ENCODE peak calls at places on chromosomes 5 and 9, in nine cellular contexts. S is pancreas; Z is colonic mucosa; R is naive thymus-derived CD4-positive, alpha-beta T cell; C is CD4-positive, CD25-positive, alpha-beta regulatory T cell; N is sigmoid colon; P is WERI-Rb-1; D is body of pancreas; B is cardiac muscle cell. I is an unnamed sample.

GRCh38 chr9:136629879-136630661 is 32.6 kb upstream of the EGFL7 start:
- DNase-seq in S (peak; percentile 54), Z (peak; percentile 77), R (peak; percentile 68), C (peak; percentile 48), N (no peak), P (peak; percentile 88), D (peak; percentile 69), B (peak; percentile 80), I (peak; percentile 34)

GRCh38 chr9:13278368-13279246 is 885 bp downstream of the MPDZ start:
- DNase-seq in S (peak; percentile 20), Z (peak; percentile 20), R (no peak), C (no peak), N (peak; percentile 88), P (peak; percentile 20), D (peak; percentile 22), B (peak; percentile 63), I (no peak)

GRCh38 chr9:13717356-13718057 is 438.0 kb upstream of the MPDZ start:
- DNase-seq in S (no peak), Z (no peak), R (no peak), C (no peak), N (no peak), P (no peak), D (no peak), B (no peak), I (no peak)

GRCh38 chr5:90940227-90940995 is 381.8 kb downstream of the ADGRV1 start:
- DNase-seq in S (no peak), Z (peak; percentile 81), R (peak; percentile 70), C (peak; percentile 61), N (no peak), P (peak; percentile 20), D (peak; percentile 6), B (peak; percentile 65), I (no peak)

GRCh38 chr5:75668348-75668895 is 48.8 kb downstream of the POC5 start:
- DNase-seq in S (no peak), Z (no peak), R (no peak), C (no peak), N (no peak), P (no peak), D (no peak), B (no peak), I (no peak)

GRCh38 chr5:56498759-56499395 is 265.7 kb upstream of the ANKRD55 start:
- DNase-seq in S (no peak), Z (no peak), R (no peak), C (no peak), N (no peak), P (no peak), D (no peak), B (no peak), I (no peak)

GRCh38 chr9:95131023-95131943 is 186.2 kb downstream of the FANCC start:
- DNase-seq in S (peak; percentile 61), Z (peak; percentile 82), R (peak; percentile 34), C (peak; percentile 56), N (peak; percentile 84), P (peak; percentile 84), D (peak; percentile 73), B (peak; percentile 82), I (peak; percentile 38)

GRCh38 chr5:72920690-72921089 is 35.2 kb upstream of the FCHO2 start:
- DNase-seq in S (no peak), Z (no peak), R (peak; percentile 1), C (peak; percentile 23), N (no peak), P (no peak), D (no peak), B (no peak), I (no peak)

GRCh38 chr9:114968710-114969109 is 38.3 kb upstream of the TNFSF8 start:
- DNase-seq in S (no peak), Z (no peak), R (no peak), C (no peak), N (no peak), P (peak; percentile 16), D (peak; percentile 7), B (no peak), I (no peak)

GRCh38 chr9:72979405-72980100 is 26.7 kb upstream of the ALDH1A1 start:
- DNase-seq in S (no peak), Z (no peak), R (no peak), C (no peak), N (no peak), P (no peak), D (no peak), B (no peak), I (no peak)

GRCh38 chr9:36101916-36102741 is 34.4 kb upstream of the GLIPR2 start:
- DNase-seq in S (no peak), Z (no peak), R (no peak), C (no peak), N (no peak), P (no peak), D (peak; percentile 19), B (no peak), I (no peak)

GRCh38 chr5:146659961-146660360 is 144.0 kb upstream of the GPR151 start:
- DNase-seq in S (no peak), Z (no peak), R (no peak), C (no peak), N (no peak), P (no peak), D (no peak), B (no peak), I (no peak)

GRCh38 chr5:65482280-65482726 is 583 bp upstream of the ADAMTS6 start:
- DNase-seq in S (no peak), Z (no peak), R (no peak), C (peak; percentile 42), N (no peak), P (no peak), D (no peak), B (peak; percentile 25), I (no peak)

GRCh38 chr5:91283899-91284298 is 99.2 kb downstream of the ARRDC3 start:
- DNase-seq in S (no peak), Z (no peak), R (no peak), C (no peak), N (no peak), P (no peak), D (peak; percentile 20), B (no peak), I (no peak)

GRCh38 chr5:89374818-89375521 is 492.0 kb upstream of the MEF2C start:
- DNase-seq in S (no peak), Z (peak; percentile 20), R (no peak), C (no peak), N (no peak), P (no peak), D (no peak), B (no peak), I (no peak)

GRCh38 chr5:88690619-88691560 is 192.1 kb downstream of the MEF2C start:
- DNase-seq in S (peak; percentile 44), Z (peak; percentile 70), R (peak; percentile 71), C (peak; percentile 71), N (peak; percentile 82), P (peak; percentile 57), D (peak; percentile 70), B (peak; percentile 83), I (peak; percentile 41)

GRCh38 chr9:88237454-88238280 is 99.4 kb upstream of the SPATA31C2 start:
- DNase-seq in S (no peak), Z (no peak), R (peak; percentile 0), C (peak; percentile 1), N (no peak), P (no peak), D (no peak), B (no peak), I (no peak)

GRCh38 chr9:134556531-134557068 is 85.0 kb upstream of the COL5A1 start:
- DNase-seq in S (no peak), Z (no peak), R (no peak), C (no peak), N (peak; percentile 64), P (no peak), D (no peak), B (no peak), I (no peak)

GRCh38 chr9:126853667-126854066 is 6.8 kb upstream of the ZBTB34 start:
- DNase-seq in S (no peak), Z (no peak), R (no peak), C (no peak), N (no peak), P (no peak), D (no peak), B (no peak), I (no peak)

GRCh38 chr5:39906146-39906545 is 481.4 kb upstream of the DAB2 start:
- DNase-seq in S (no peak), Z (no peak), R (no peak), C (no peak), N (no peak), P (no peak), D (no peak), B (no peak), I (no peak)
- H3K9me3 ChIP-seq in S (no peaks in the 10 kb centered on the region), Z (no peaks in the 10 kb centered on the region), R (no peaks in the 10 kb centered on the region), C (no peaks in the 10 kb centered on the region), N (no peaks in the 10 kb centered on the region), P (peaks cover 7% of the 10 kb centered on the region), D (no peaks in the 10 kb centered on the region), B (no peaks in the 10 kb centered on the region), I (no peaks in the 10 kb centered on the region)

GRCh38 chr9:123723135-123723875 is 206.6 kb downstream of the DENND1A start:
- DNase-seq in S (no peak), Z (no peak), R (no peak), C (no peak), N (no peak), P (no peak), D (no peak), B (no peak), I (no peak)
- H3K9me3 ChIP-seq in S (no peaks in the 10 kb centered on the region), Z (no peaks in the 10 kb centered on the region), R (no peaks in the 10 kb centered on the region), C (no peaks in the 10 kb centered on the region), N (no peaks in the 10 kb centered on the region), P (peaks cover 17% of the 10 kb centered on the region), D (no peaks in the 10 kb centered on the region), B (no peaks in the 10 kb centered on the region), I (no peaks in the 10 kb centered on the region)

GRCh38 chr5:158413125-158413680 is 554.3 kb upstream of the CLINT1 start:
- DNase-seq in S (no peak), Z (no peak), R (no peak), C (no peak), N (no peak), P (no peak), D (no peak), B (no peak), I (no peak)
- H3K9me3 ChIP-seq in S (no peaks in the 10 kb centered on the region), Z (no peaks in the 10 kb centered on the region), R (no peaks in the 10 kb centered on the region), C (no peaks in the 10 kb centered on the region), N (no peaks in the 10 kb centered on the region), P (no peaks in the 10 kb centered on the region), D (no peaks in the 10 kb centered on the region), B (no peaks in the 10 kb centered on the region), I (no peaks in the 10 kb centered on the region)

GRCh38 chr5:179060116-179061008 is at the start of gene ZNF354C:
- DNase-seq in S (peak; percentile 80), Z (peak; percentile 89), R (peak; percentile 87), C (peak; percentile 90), N (peak; percentile 93), P (peak; percentile 87), D (peak; percentile 85), B (peak; percentile 81), I (peak; percentile 70)

GRCh38 chr5:179055436-179055835 is 4.7 kb upstream of the ZNF354C start:
- DNase-seq in S (no peak), Z (no peak), R (no peak), C (no peak), N (no peak), P (no peak), D (no peak), B (no peak), I (no peak)

GRCh38 chr5:179054036-179054785 is 6.0 kb upstream of the ZNF354C start:
- DNase-seq in S (no peak), Z (no peak), R (no peak), C (no peak), N (no peak), P (no peak), D (no peak), B (no peak), I (no peak)

GRCh38 chr5:179051784-179052183 is 8.4 kb upstream of the ZNF354C start:
- DNase-seq in S (no peak), Z (no peak), R (no peak), C (no peak), N (no peak), P (no peak), D (no peak), B (no peak), I (no peak)

GRCh38 chr5:179054876-179055275 is 5.3 kb upstream of the ZNF354C start:
- DNase-seq in S (no peak), Z (no peak), R (no peak), C (no peak), N (no peak), P (no peak), D (no peak), B (no peak), I (no peak)
- H3K9me3 ChIP-seq in S (no peaks in the 10 kb centered on the region), Z (no peaks in the 10 kb centered on the region), R (no peaks in the 10 kb centered on the region), C (no peaks in the 10 kb centered on the region), N (no peaks in the 10 kb centered on the region), P (no peaks in the 10 kb centered on the region), D (no peaks in the 10 kb centered on the region), B (no peaks in the 10 kb centered on the region), I (no peaks in the 10 kb centered on the region)

I was measured in T-helper 17 cell.